ENCODE peak calls at places on chromosomes 1 and 21, in five cellular contexts. S is right cardiac atrium; P is pancreas; L is left lung; K is CD8-positive, alpha-beta T cell. M is an unnamed sample. For H3K27me3, the result is how much of the 10 kb centered on the place peaks cover.

GRCh38 chr21:44920694-44921604 is at the start of gene ITGB2:
- ATAC-seq in P (no peak), K (peak), L (peak), S (peak), M (no peak)

GRCh38 chr1:92926873-92927272 is 34.4 kb downstream of the DIPK1A start:
- ATAC-seq in L (no peak), S (no peak), K (no peak), P (no peak), M (no peak)

GRCh38 chr1:229323205-229323604 is 19.6 kb downstream of the CCSAP start:
- ATAC-seq in L (no peak), K (no peak), P (no peak), S (no peak), M (no peak)

GRCh38 chr1:180515364-180515763 is 13.0 kb upstream of the ACBD6 start:
- ATAC-seq in K (no peak), P (no peak), L (no peak), S (no peak), M (no peak)

GRCh38 chr1:159881930-159882839 is 17.8 kb downstream of the CFAP45 start:
- ATAC-seq in K (no peak), P (peak), L (peak), S (peak), M (no peak)

GRCh38 chr1:76083189-76083588 is 8.6 kb downstream of the ST6GALNAC3 start:
- ATAC-seq in P (no peak), K (no peak), L (no peak), S (no peak), M (no peak)

GRCh38 chr1:208766812-208767211 is 522.6 kb upstream of the PLXNA2 start:
- ATAC-seq in K (no peak), P (no peak), S (no peak), L (no peak), M (no peak)

GRCh38 chr1:181482521-181483083 is 715 bp upstream of the CACNA1E start:
- ATAC-seq in K (no peak), S (peak), P (peak), L (peak), M (peak)

GRCh38 chr1:25695066-25695990 is 78.7 kb downstream of the MAN1C1 start:
- ATAC-seq in L (peak), S (peak), K (no peak), P (peak), M (peak)

GRCh38 chr1:186605762-186606350 is 74.4 kb downstream of the PTGS2 start:
- ATAC-seq in L (peak), P (no peak), S (peak), K (no peak), M (no peak)

GRCh38 chr21:46540087-46540710 is 64.7 kb downstream of the S100B start:
- ATAC-seq in K (no peak), L (no peak), S (peak), P (no peak), M (no peak)

GRCh38 chr1:221800831-221801610 is 59.1 kb upstream of the DUSP10 start:
- ATAC-seq in L (no peak), P (no peak), K (peak), S (no peak), M (no peak)

GRCh38 chr1:101976161-101976560 is 20.6 kb downstream of the OLFM3 start:
- ATAC-seq in S (no peak), K (no peak), L (no peak), P (no peak), M (no peak)

GRCh38 chr1:209383422-209383821 is 200.1 kb upstream of the CAMK1G start:
- ATAC-seq in L (no peak), S (no peak), K (no peak), P (no peak), M (no peak)

GRCh38 chr1:10544239-10544638 is 69.5 kb downstream of the PEX14 start:
- ATAC-seq in K (peak), P (no peak), L (no peak), S (no peak), M (no peak)

GRCh38 chr1:237119091-237119490 is 77.1 kb downstream of the RYR2 start:
- ATAC-seq in K (no peak), S (no peak), P (no peak), L (peak), M (no peak)

GRCh38 chr1:193189442-193190095 is 3.2 kb upstream of the B3GALT2 start:
- ATAC-seq in L (no peak), S (peak), P (no peak), K (no peak), M (no peak)

GRCh38 chr1:9282436-9282955 is 10.2 kb upstream of the SPSB1 start:
- ATAC-seq in K (no peak), S (no peak), P (no peak), L (no peak), M (no peak)

GRCh38 chr1:234893725-234894630 is 234.7 kb downstream of the TOMM20 start:
- ATAC-seq in S (no peak), L (peak), K (no peak), P (peak), M (no peak)

GRCh38 chr1:39230261-39231190 is 26.0 kb downstream of the MACF1 start:
- ATAC-seq in K (peak), S (peak), P (peak), L (peak), M (peak)

GRCh38 chr1:81808760-81809159 is 8.0 kb downstream of the ADGRL2 start:
- ATAC-seq in P (no peak), S (no peak), L (peak), K (no peak), M (no peak)

GRCh38 chr21:37700641-37701202 is 215.5 kb downstream of the KCNJ6 start:
- ATAC-seq in L (peak), K (peak), P (peak), S (peak), M (no peak)

GRCh38 chr1:203696673-203697072 is 68.3 kb upstream of the LAX1 start:
- ATAC-seq in L (no peak), P (no peak), K (no peak), S (no peak), M (no peak)

GRCh38 chr1:113320972-113321680 is 69.2 kb upstream of the MAGI3 start:
- ATAC-seq in S (no peak), P (no peak), K (no peak), L (peak), M (no peak)

GRCh38 chr1:198611219-198611618 is 27.6 kb upstream of the PTPRC start:
- ATAC-seq in K (no peak), L (no peak), P (no peak), S (no peak), M (no peak)

GRCh38 chr21:29293495-29293894 is 5.2 kb upstream of the BACH1 start:
- ATAC-seq in K (no peak), L (no peak), S (no peak), P (no peak), M (no peak)

GRCh38 chr1:53899206-53899628 is 5.2 kb downstream of the DIO1 start:
- ATAC-seq in S (peak), L (peak), K (no peak), P (peak), M (no peak)

GRCh38 chr1:109931189-109931672 is 20.6 kb downstream of the CSF1 start:
- ATAC-seq in L (peak), K (no peak), P (peak), S (peak), M (peak)

GRCh38 chr1:206555473-206555935 is 48.2 kb downstream of the RASSF5 start:
- ATAC-seq in K (no peak), P (no peak), S (peak), L (no peak), M (no peak)

GRCh38 chr1:60245371-60245770 is 171.8 kb upstream of the C1orf87 start:
- ATAC-seq in P (no peak), S (peak), L (no peak), K (no peak), M (peak)

GRCh38 chr1:173414539-173414938 is 62.6 kb upstream of the PRDX6 start:
- ATAC-seq in P (no peak), L (no peak), S (peak), K (no peak), M (no peak)

GRCh38 chr21:38988211-38989096 is 182.7 kb downstream of the ETS2 start:
- ATAC-seq in K (no peak), L (no peak), P (no peak), S (no peak), M (no peak)

GRCh38 chr21:38987551-38988210 is 182.0 kb downstream of the ETS2 start:
- ATAC-seq in S (peak), P (no peak), K (no peak), L (no peak), M (no peak)

GRCh38 chr21:38990424-38990794 is 184.7 kb downstream of the ETS2 start:
- ATAC-seq in L (peak), S (no peak), P (no peak), K (no peak), M (no peak)

GRCh38 chr21:38989097-38989744 is 183.5 kb downstream of the ETS2 start:
- ATAC-seq in S (no peak), K (no peak), P (no peak), L (no peak), M (no peak)

DNA sequence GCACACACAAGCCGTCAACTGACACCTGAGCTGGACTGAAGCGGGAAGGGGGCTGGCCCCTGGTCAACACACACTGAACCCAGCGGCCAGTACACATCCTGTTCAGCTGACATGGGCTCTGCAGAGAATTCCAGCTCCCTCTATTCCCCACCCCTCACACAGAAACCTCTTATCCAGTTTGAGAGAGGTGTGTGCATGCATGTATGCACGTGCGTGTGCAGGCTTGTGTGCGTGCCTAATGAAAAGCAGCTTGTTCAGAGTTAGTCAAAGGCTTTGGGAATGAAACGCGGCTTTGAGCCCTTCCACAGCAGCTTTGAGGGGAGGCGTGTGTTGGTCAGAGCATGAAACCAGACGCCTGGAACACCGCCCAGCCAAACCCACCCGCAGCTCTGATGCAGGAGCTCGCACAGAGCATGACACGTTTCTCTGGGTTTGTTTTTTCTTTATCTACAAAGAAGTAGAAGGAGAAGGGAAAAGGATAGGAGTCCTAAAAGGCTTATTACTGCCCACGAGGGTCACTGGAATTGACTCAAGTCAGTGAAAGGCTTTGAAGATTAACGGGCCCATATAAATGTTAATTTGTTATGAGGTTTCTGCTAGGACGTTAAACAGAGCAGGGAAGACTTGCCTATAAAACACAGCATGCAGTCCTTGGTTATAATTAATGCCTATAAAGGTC is 184.2 kb downstream of the ETS2 start:
- ATAC-seq in P (no peak), K (no peak), L (peak), S (peak), M (no peak)
- H3K27me3 ChIP-seq in P (under half), K (under half), L (under half), S (under half), M (under half)

GRCh38 chr21:42148584-42148983 is 70.4 kb upstream of the ABCG1 start:
- ATAC-seq in L (no peak), S (no peak), P (no peak), K (no peak), M (no peak)
- H3K27me3 ChIP-seq in L (under half), S (under half), P (under half), K (under half), M (under half)

GRCh38 chr1:87951852-87952251 is 623.2 kb downstream of the LMO4 start:
- ATAC-seq in S (peak), P (no peak), L (no peak), K (no peak), M (no peak)

GRCh38 chr1:87950369-87950768 is 621.7 kb downstream of the LMO4 start:
- ATAC-seq in P (no peak), K (no peak), S (no peak), L (no peak), M (no peak)

GRCh38 chr1:87953732-87954344 is 625.2 kb downstream of the LMO4 start:
- ATAC-seq in L (peak), S (peak), P (peak), K (peak), M (peak)

GRCh38 chr1:87955038-87955437 is 626.4 kb downstream of the LMO4 start:
- ATAC-seq in L (peak), K (no peak), S (peak), P (no peak), M (no peak)

GRCh38 chr1:87953109-87953508 is 624.4 kb downstream of the LMO4 start:
- ATAC-seq in P (no peak), K (no peak), L (no peak), S (no peak), M (no peak)
- H3K27me3 ChIP-seq in P (under half), K (under half), L (under half), S (under half), M (under half)

GRCh38 chr1:226523646-226524406 is 24.7 kb upstream of the STUM start:
- ATAC-seq in L (no peak), S (no peak), P (no peak), K (no peak), M (no peak)

GRCh38 chr1:226519135-226519534 is 29.4 kb upstream of the STUM start:
- ATAC-seq in K (no peak), S (no peak), L (no peak), P (no peak), M (no peak)

GRCh38 chr1:226518375-226518774 is 30.2 kb upstream of the STUM start:
- ATAC-seq in L (no peak), S (no peak), K (no peak), P (no peak), M (no peak)

GRCh38 chr1:226520640-226521355 is 27.8 kb upstream of the STUM start:
- ATAC-seq in K (no peak), S (no peak), P (no peak), L (no peak), M (no peak)

GRCh38 chr1:226519741-226520598 is 28.6 kb upstream of the STUM start:
- ATAC-seq in K (no peak), S (peak), L (peak), P (peak), M (no peak)
- H3K27me3 ChIP-seq in K (under half), S (under half), L (under half), P (under half), M (under half)

DNA sequence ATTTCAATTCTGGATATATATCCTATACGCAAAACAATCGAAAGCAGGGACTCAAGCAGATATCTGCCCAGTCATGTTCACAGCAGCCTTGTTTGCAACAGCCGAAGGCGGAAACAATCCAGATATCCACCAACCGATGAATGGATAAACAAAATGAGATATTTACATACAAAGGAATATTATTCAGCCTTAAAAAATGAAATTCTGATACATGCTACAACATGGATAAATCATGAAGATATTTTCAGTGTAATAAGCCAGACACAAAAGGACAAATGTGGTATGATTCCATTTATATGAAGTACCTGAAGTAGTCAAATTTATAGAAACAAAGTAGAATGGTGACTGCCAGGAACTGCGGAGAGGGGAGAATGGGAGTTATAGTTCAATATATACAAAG is 15.6 kb downstream of the GATAD2B start:
- ATAC-seq in K (no peak), P (no peak), L (no peak), S (no peak), M (no peak)
- H3K27me3 ChIP-seq in K (under half), P (under half), L (under half), S (under half), M (under half)